ENCODE peak calls at places on chromosomes 5 and 9, in ten cellular contexts. O, Z, E, L, A, B, I, G, C and Q are unnamed samples.

GRCh38 chr5:96687812-96688453 is 25.8 kb downstream of the CAST start:
- DNase-seq in O (no peak), Z (peak), E (peak), L (no peak), A (peak), B (no peak), I (no peak), G (no peak), C (no peak), Q (no peak)

GRCh38 chr5:138579517-138579863 is 4.3 kb upstream of the HSPA9 start:
- DNase-seq in O (no peak), Z (no peak), E (no peak), L (no peak), A (no peak), B (no peak), I (no peak), G (no peak), C (no peak), Q (no peak)

GRCh38 chr5:142283304-142283703 is 41.5 kb downstream of the SPRY4 start:
- DNase-seq in O (no peak), Z (no peak), E (no peak), L (no peak), A (no peak), B (no peak), I (no peak), G (no peak), C (no peak), Q (no peak)

GRCh38 chr5:31250201-31250600 is 56.7 kb downstream of the CDH6 start:
- DNase-seq in O (no peak), Z (no peak), E (no peak), L (no peak), A (no peak), B (no peak), I (no peak), G (no peak), C (no peak), Q (no peak)

GRCh38 chr9:34126207-34127034 is at the start of gene DCAF12:
- DNase-seq in O (peak), Z (peak), E (peak), L (peak), A (peak), B (peak), I (peak), G (peak), C (peak), Q (peak)

GRCh38 chr5:153467546-153467945 is 22.9 kb upstream of the GRIA1 start:
- DNase-seq in O (no peak), Z (no peak), E (no peak), L (no peak), A (no peak), B (no peak), I (no peak), G (no peak), C (no peak), Q (no peak)

GRCh38 chr5:113617191-113617796 is 103.8 kb downstream of the YTHDC2 start:
- DNase-seq in O (no peak), Z (no peak), E (no peak), L (no peak), A (no peak), B (no peak), I (no peak), G (no peak), C (no peak), Q (no peak)

GRCh38 chr9:105191508-105192118 is 52.8 kb upstream of the SLC44A1 start:
- DNase-seq in O (peak), Z (peak), E (peak), L (no peak), A (no peak), B (peak), I (no peak), G (no peak), C (no peak), Q (no peak)

GRCh38 chr9:134136117-134136996 is 475 bp downstream of the WDR5 start:
- DNase-seq in O (no peak), Z (peak), E (peak), L (peak), A (peak), B (no peak), I (peak), G (no peak), C (no peak), Q (no peak)

GRCh38 chr9:120879421-120879820 is 2.4 kb upstream of the PHF19 start:
- DNase-seq in O (no peak), Z (no peak), E (no peak), L (no peak), A (no peak), B (no peak), I (no peak), G (no peak), C (no peak), Q (no peak)

GRCh38 chr5:60649288-60649917 is 50.6 kb downstream of the DEPDC1B start:
- DNase-seq in O (peak), Z (peak), E (peak), L (no peak), A (no peak), B (peak), I (no peak), G (no peak), C (no peak), Q (no peak)

GRCh38 chr5:58898538-58898937 is 315.7 kb downstream of the RAB3C start:
- DNase-seq in O (no peak), Z (no peak), E (no peak), L (no peak), A (peak), B (no peak), I (no peak), G (no peak), C (no peak), Q (no peak)

GRCh38 chr9:78235296-78235770 is 542 bp upstream of the CEP78 start:
- DNase-seq in O (no peak), Z (peak), E (peak), L (no peak), A (peak), B (no peak), I (no peak), G (no peak), C (no peak), Q (no peak)

GRCh38 chr9:32423371-32423770 is 38.9 kb downstream of the ACO1 start:
- DNase-seq in O (no peak), Z (peak), E (no peak), L (no peak), A (no peak), B (no peak), I (no peak), G (no peak), C (no peak), Q (no peak)

GRCh38 chr5:173020643-173021042 is 35.5 kb upstream of the CREBRF start:
- DNase-seq in O (no peak), Z (peak), E (no peak), L (peak), A (no peak), B (no peak), I (no peak), G (peak), C (no peak), Q (peak)

GRCh38 chr5:64771736-64772135 is 3.0 kb downstream of the CWC27 start:
- DNase-seq in O (no peak), Z (no peak), E (no peak), L (no peak), A (no peak), B (no peak), I (no peak), G (no peak), C (no peak), Q (no peak)

GRCh38 chr5:136525546-136525945 is 160.2 kb upstream of the TRPC7 start:
- DNase-seq in O (no peak), Z (no peak), E (no peak), L (no peak), A (peak), B (no peak), I (no peak), G (no peak), C (no peak), Q (no peak)

GRCh38 chr5:54718647-54719046 is 201.1 kb downstream of the SNX18 start:
- DNase-seq in O (no peak), Z (peak), E (peak), L (no peak), A (no peak), B (no peak), I (peak), G (peak), C (no peak), Q (no peak)
- H3K4me3 ChIP-seq in O (no peak), Z (no peak), E (no peak), L (no peak), A (no peak), B (no peak), I (no peak), G (no peak), C (no peak), Q (no peak)

GRCh38 chr5:176188085-176188484 is 50.1 kb upstream of the SIMC1 start:
- DNase-seq in O (no peak), Z (no peak), E (no peak), L (no peak), A (no peak), B (no peak), I (no peak), G (no peak), C (no peak), Q (no peak)

GRCh38 chr5:176189857-176190256 is 48.4 kb upstream of the SIMC1 start:
- DNase-seq in O (no peak), Z (no peak), E (no peak), L (no peak), A (no peak), B (no peak), I (no peak), G (no peak), C (no peak), Q (no peak)

GRCh38 chr5:176188506-176189193 is 49.6 kb upstream of the SIMC1 start:
- DNase-seq in O (no peak), Z (no peak), E (no peak), L (no peak), A (no peak), B (no peak), I (no peak), G (no peak), C (no peak), Q (no peak)

GRCh38 chr5:176190886-176191755 is 47.1 kb upstream of the SIMC1 start:
- DNase-seq in O (no peak), Z (no peak), E (no peak), L (no peak), A (no peak), B (no peak), I (no peak), G (no peak), C (no peak), Q (no peak)

GRCh38 chr5:176192094-176192721 is 46.0 kb upstream of the SIMC1 start:
- DNase-seq in O (no peak), Z (no peak), E (no peak), L (no peak), A (no peak), B (no peak), I (no peak), G (no peak), C (no peak), Q (no peak)
- H3K4me3 ChIP-seq in O (no peak), Z (no peak), E (no peak), L (no peak), A (no peak), B (no peak), I (no peak), G (no peak), C (no peak), Q (no peak)

DNA sequence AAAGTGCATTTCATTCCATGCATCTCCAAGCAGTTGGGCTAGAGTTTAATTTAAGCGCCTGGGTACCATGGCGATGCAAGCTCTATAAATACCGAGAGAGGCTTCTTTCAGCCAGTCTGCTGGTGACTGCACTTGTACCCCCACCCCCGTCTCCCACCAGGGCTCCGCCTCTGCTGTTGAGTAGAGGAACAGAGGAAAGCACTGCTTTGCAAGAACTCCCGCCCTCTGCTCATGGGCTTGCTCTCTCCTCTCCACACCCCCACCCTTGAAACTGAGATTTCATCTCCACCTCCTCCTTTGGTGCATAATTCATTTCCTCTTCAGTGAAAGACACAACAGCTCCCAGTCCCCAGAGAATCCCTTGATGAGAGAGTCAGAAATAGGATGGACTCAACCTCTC is 5.1 kb upstream of the WWC1 start:
- DNase-seq in O (peak), Z (no peak), E (no peak), L (no peak), A (no peak), B (no peak), I (no peak), G (no peak), C (no peak), Q (no peak)
- H3K4me3 ChIP-seq in O (no peak), Z (no peak), E (no peak), L (no peak), A (no peak), B (no peak), I (no peak), G (no peak), C (no peak), Q (no peak)

GRCh38 chr5:34656700-34657549 is 797 bp downstream of the RAI14 start:
- DNase-seq in O (no peak), Z (peak), E (no peak), L (no peak), A (peak), B (no peak), I (peak), G (peak), C (no peak), Q (no peak)
- H3K4me3 ChIP-seq in O (peak), Z (peak), E (peak), L (peak), A (peak), B (peak), I (peak), G (peak), C (peak), Q (peak)

GRCh38 chr5:128673010-128673409 is 135.0 kb upstream of the FBN2 start:
- DNase-seq in O (no peak), Z (no peak), E (no peak), L (no peak), A (no peak), B (no peak), I (no peak), G (no peak), C (no peak), Q (no peak)
- H3K4me3 ChIP-seq in O (no peak), Z (no peak), E (no peak), L (no peak), A (peak), B (no peak), I (no peak), G (no peak), C (no peak), Q (no peak)

GRCh38 chr5:76674330-76675066 is 41.4 kb upstream of the F2R start:
- DNase-seq in O (no peak), Z (no peak), E (no peak), L (no peak), A (no peak), B (no peak), I (no peak), G (no peak), C (no peak), Q (no peak)
- H3K4me3 ChIP-seq in O (no peak), Z (no peak), E (no peak), L (no peak), A (no peak), B (no peak), I (no peak), G (no peak), C (no peak), Q (no peak)

GRCh38 chr5:57784106-57784505 is 301.5 kb upstream of the ACTBL2 start:
- DNase-seq in O (no peak), Z (no peak), E (peak), L (no peak), A (no peak), B (no peak), I (no peak), G (no peak), C (no peak), Q (no peak)
- H3K4me3 ChIP-seq in O (no peak), Z (no peak), E (no peak), L (no peak), A (no peak), B (no peak), I (no peak), G (peak), C (no peak), Q (no peak)

GRCh38 chr5:140966293-140967225 is at the start of gene PCDHAC2:
- DNase-seq in O (no peak), Z (peak), E (peak), L (no peak), A (peak), B (no peak), I (no peak), G (peak), C (no peak), Q (peak)
- H3K4me3 ChIP-seq in O (no peak), Z (peak), E (peak), L (peak), A (peak), B (peak), I (peak), G (peak), C (no peak), Q (peak)